ENCODE peak calls at places on chromosome 11, in four cellular contexts. M is cardiac muscle cell; Q is C1 segment of cervical spinal cord; A is activated T-helper 9 cell treated with anti-CD3 and anti-CD28 coated beads, Interleukin-2, amount 50 U/mL, for 16 hours. N is an unnamed sample.

GRCh38 chr11:117792241-117792640 is 4.8 kb downstream of the DSCAML1 start:
- DNase-seq in M (no peak), Q (no peak), A (no peak), N (no peak)

GRCh38 chr11:36421546-36422155 is 88.4 kb downstream of the TRAF6 start:
- DNase-seq in M (no peak), Q (no peak), A (no peak), N (no peak)

GRCh38 chr11:82890002-82890341 is 10.3 kb downstream of the PRCP start:
- DNase-seq in M (no peak), Q (no peak), A (no peak), N (no peak)

GRCh38 chr11:78535027-78535426 is 39.6 kb downstream of the NARS2 start:
- DNase-seq in M (no peak), Q (no peak), A (no peak), N (no peak)

GRCh38 chr11:12789054-12789453 is 114.8 kb downstream of the TEAD1 start:
- DNase-seq in M (no peak), Q (no peak), A (no peak), N (no peak)

GRCh38 chr11:2305862-2306823 is 4.3 kb downstream of the TSPAN32 start:
- DNase-seq in M (peak), Q (no peak), A (no peak), N (no peak)

GRCh38 chr11:59102259-59102765 is 4.7 kb upstream of the FAM111B start:
- DNase-seq in M (peak), Q (peak), A (peak), N (peak)

GRCh38 chr11:67439321-67440228 is 2.1 kb upstream of the PTPRCAP start:
- DNase-seq in M (peak), Q (no peak), A (no peak), N (no peak)

GRCh38 chr11:36463781-36464180 is 46.3 kb downstream of the TRAF6 start:
- DNase-seq in M (peak), Q (no peak), A (no peak), N (no peak)

GRCh38 chr11:12188548-12189317 is 78.3 kb downstream of the MICAL2 start:
- DNase-seq in M (no peak), Q (no peak), A (no peak), N (no peak)

GRCh38 chr11:7909585-7910325 is 21.3 kb downstream of the OR10A6 start:
- DNase-seq in M (no peak), Q (no peak), A (no peak), N (no peak)

GRCh38 chr11:95375451-95375850 is 144.4 kb upstream of the SESN3 start:
- DNase-seq in M (no peak), Q (no peak), A (no peak), N (no peak)

GRCh38 chr11:9972917-9973504 is 309.1 kb downstream of the SWAP70 start:
- DNase-seq in M (peak), Q (no peak), A (no peak), N (peak)

GRCh38 chr11:14374922-14375630 is 16.1 kb upstream of the RRAS2 start:
- DNase-seq in M (no peak), Q (no peak), A (no peak), N (no peak)

GRCh38 chr11:133845413-133845812 is at the start of gene SPATA19:
- DNase-seq in M (no peak), Q (no peak), A (no peak), N (no peak)

GRCh38 chr11:69954756-69955155 is 123.4 kb upstream of the ANO1 start:
- DNase-seq in M (no peak), Q (no peak), A (no peak), N (no peak)

GRCh38 chr11:86692317-86692716 is 19.9 kb upstream of the ME3 start:
- DNase-seq in M (peak), Q (no peak), A (no peak), N (peak)

GRCh38 chr11:15654397-15654915 is 539.7 kb downstream of the INSC start:
- DNase-seq in M (no peak), Q (no peak), A (no peak), N (no peak)

GRCh38 chr11:66112640-66113098 is 42.6 kb downstream of the PACS1 start:
- DNase-seq in M (peak), Q (no peak), A (no peak), N (peak)

GRCh38 chr11:17744151-17744940 is 9.8 kb downstream of the KCNC1 start:
- DNase-seq in M (peak), Q (no peak), A (no peak), N (no peak)

GRCh38 chr11:46625406-46625805 is 8.1 kb downstream of the ATG13 start:
- DNase-seq in M (no peak), Q (no peak), A (no peak), N (no peak)

GRCh38 chr11:66362481-66363147 is 8.9 kb downstream of the SLC29A2 start:
- DNase-seq in M (no peak), Q (no peak), A (no peak), N (no peak)

GRCh38 chr11:31873115-31873514 is 62.0 kb upstream of the PAX6 start:
- DNase-seq in M (no peak), Q (no peak), A (no peak), N (no peak)

GRCh38 chr11:33634291-33634834 is 66.3 kb downstream of the C11orf91 start:
- DNase-seq in M (peak), Q (no peak), A (no peak), N (peak)

GRCh38 chr11:100687630-100688395 is 725 bp downstream of the ARHGAP42 start:
- DNase-seq in M (peak), Q (peak), A (no peak), N (peak)

GRCh38 chr11:65851811-65852507 is 6.0 kb downstream of the CFL1 start:
- DNase-seq in M (no peak), Q (no peak), A (no peak), N (no peak)

GRCh38 chr11:117724104-117724503 is 72.9 kb downstream of the DSCAML1 start:
- DNase-seq in M (no peak), Q (no peak), A (no peak), N (no peak)

N was measured in mammary epithelial cell.